ENCODE peak calls at places on chromosomes 5 and 9, in eight cellular contexts. O, V, Y, Z, G, U, K and W are unnamed samples.

GRCh38 chr9:130362691-130363090 is 82.1 kb upstream of the ASS1 start:
- DNase-seq in O (no peak), V (no peak), Y (no peak), Z (no peak), G (no peak), U (no peak), K (no peak), W (no peak)

GRCh38 chr5:60036539-60036938 is 143.0 kb upstream of the PDE4D start:
- DNase-seq in O (no peak), V (no peak), Y (no peak), Z (no peak), G (no peak), U (no peak), K (no peak), W (no peak)

GRCh38 chr5:57501414-57502321 is 19.1 kb upstream of the ACTBL2 start:
- DNase-seq in O (no peak), V (no peak), Y (no peak), Z (no peak), G (no peak), U (no peak), K (no peak), W (no peak)

GRCh38 chr9:93601666-93602065 is 25.3 kb downstream of the PHF2 start:
- DNase-seq in O (no peak), V (no peak), Y (no peak), Z (no peak), G (no peak), U (no peak), K (no peak), W (no peak)

GRCh38 chr5:56481147-56481997 is 248.2 kb upstream of the ANKRD55 start:
- DNase-seq in O (peak), V (no peak), Y (no peak), Z (peak), G (peak), U (no peak), K (no peak), W (peak)

GRCh38 chr9:72467766-72468738 is 53.4 kb upstream of the TMC1 start:
- DNase-seq in O (no peak), V (no peak), Y (no peak), Z (no peak), G (no peak), U (no peak), K (peak), W (no peak)

GRCh38 chr9:116149844-116150243 is 3.7 kb upstream of the PAPPA start:
- DNase-seq in O (no peak), V (no peak), Y (peak), Z (no peak), G (no peak), U (peak), K (peak), W (no peak)

GRCh38 chr5:56123531-56124243 is 109.4 kb downstream of the ANKRD55 start:
- DNase-seq in O (no peak), V (no peak), Y (peak), Z (peak), G (peak), U (no peak), K (peak), W (peak)

GRCh38 chr5:56152437-56152836 is 80.7 kb downstream of the ANKRD55 start:
- DNase-seq in O (no peak), V (no peak), Y (no peak), Z (no peak), G (no peak), U (no peak), K (no peak), W (no peak)

GRCh38 chr5:157143127-157143959 is 678 bp upstream of the MED7 start:
- DNase-seq in O (peak), V (peak), Y (no peak), Z (peak), G (peak), U (no peak), K (peak), W (peak)

GRCh38 chr9:103681435-103681834 is 412.7 kb upstream of the SMC2 start:
- DNase-seq in O (no peak), V (no peak), Y (no peak), Z (no peak), G (no peak), U (no peak), K (no peak), W (no peak)

GRCh38 chr9:8401961-8402701 is 602.6 kb upstream of the DMAC1 start:
- DNase-seq in O (no peak), V (no peak), Y (no peak), Z (no peak), G (no peak), U (no peak), K (no peak), W (no peak)

GRCh38 chr5:149799965-149800516 is 69.9 kb downstream of the PPARGC1B start:
- DNase-seq in O (no peak), V (no peak), Y (no peak), Z (no peak), G (no peak), U (no peak), K (peak), W (no peak)

GRCh38 chr9:131613346-131613745 is 68.0 kb downstream of the PRRT1B start:
- DNase-seq in O (no peak), V (no peak), Y (no peak), Z (no peak), G (no peak), U (no peak), K (no peak), W (no peak)
- TF ChIP-seq POLR2A in O (no peak), V (no peak), Y (no peak), Z (no peak), G (no peak), U (no peak), K (no peak), W (no peak)

GRCh38 chr9:90645721-90646120 is 3.1 kb upstream of the DIRAS2 start:
- DNase-seq in O (no peak), V (no peak), Y (no peak), Z (no peak), G (no peak), U (no peak), K (no peak), W (no peak)

GRCh38 chr9:90647843-90648242 is 5.2 kb upstream of the DIRAS2 start:
- DNase-seq in O (no peak), V (no peak), Y (no peak), Z (no peak), G (no peak), U (no peak), K (no peak), W (no peak)

GRCh38 chr9:90641868-90642558 is 611 bp downstream of the DIRAS2 start:
- DNase-seq in O (no peak), V (no peak), Y (no peak), Z (no peak), G (no peak), U (no peak), K (no peak), W (no peak)

GRCh38 chr9:90641090-90641489 is 1.5 kb downstream of the DIRAS2 start:
- DNase-seq in O (no peak), V (no peak), Y (no peak), Z (no peak), G (no peak), U (no peak), K (no peak), W (no peak)

GRCh38 chr9:90642570-90643539 is at the start of gene DIRAS2:
- DNase-seq in O (peak), V (peak), Y (peak), Z (peak), G (no peak), U (no peak), K (no peak), W (peak)
- TF ChIP-seq POLR2AphosphoS5 in O (peak), V (no peak), Y (no peak), Z (no peak), G (no peak), U (no peak), K (no peak), W (no peak)

DNA sequence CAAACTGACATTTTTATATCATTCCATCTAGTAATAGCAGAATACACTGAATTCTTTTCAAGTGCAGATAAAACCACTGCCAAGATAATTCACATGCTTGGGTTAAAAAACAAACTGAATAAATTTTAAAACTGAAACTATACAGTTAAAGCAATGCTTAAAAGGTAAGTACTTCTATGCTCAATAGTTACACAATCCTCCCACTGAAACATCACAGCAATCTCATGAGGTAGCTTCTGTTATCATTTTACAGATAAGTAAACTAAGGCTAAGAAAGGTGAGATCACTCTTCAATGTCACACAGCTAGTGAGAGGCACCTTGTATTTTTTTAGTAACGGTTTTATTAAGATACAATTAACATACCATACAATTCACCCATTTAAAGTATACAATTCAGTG is 13.4 kb upstream of the GOLGA1 start:
- DNase-seq in O (no peak), V (no peak), Y (no peak), Z (no peak), G (no peak), U (no peak), K (no peak), W (no peak)
- TF ChIP-seq POLR2A in O (no peak), V (no peak), Y (no peak), Z (no peak), G (no peak), U (no peak), K (no peak), W (no peak)

DNA sequence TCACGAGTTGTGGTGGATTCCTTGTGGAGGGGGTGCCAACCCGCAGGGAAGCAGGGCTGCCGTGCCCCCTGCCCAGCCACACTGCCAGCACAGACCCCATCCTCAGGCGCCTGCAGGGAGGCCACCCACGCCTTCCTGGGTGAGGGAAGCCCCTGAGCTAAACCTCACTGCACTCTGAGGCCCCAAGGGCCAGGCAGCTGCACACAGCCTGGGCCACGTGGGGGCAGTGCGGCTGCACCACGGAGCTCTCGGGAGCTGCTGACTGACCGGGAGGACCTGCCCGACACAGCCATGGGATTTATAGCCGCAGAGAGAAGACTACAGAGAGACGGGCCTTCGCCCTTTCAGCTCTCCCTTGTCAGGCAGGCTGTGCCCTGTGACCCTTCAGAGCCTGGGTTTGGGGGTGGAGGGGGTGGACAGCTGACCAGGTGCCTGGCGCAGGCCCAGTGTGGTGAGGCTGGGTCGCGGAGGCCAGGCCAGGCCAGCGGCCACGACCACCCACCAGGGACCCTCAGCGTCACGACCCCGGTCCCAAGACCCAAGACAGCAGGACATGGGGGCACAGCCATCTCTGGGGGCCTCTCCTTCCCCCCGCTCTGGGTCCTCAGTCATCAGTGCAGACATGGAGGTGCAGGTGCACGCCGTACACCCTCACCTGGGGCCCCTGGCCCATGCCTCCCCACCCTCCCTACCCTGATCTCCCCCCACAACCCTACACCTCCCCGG is 4.3 kb upstream of the AHRR start:
- DNase-seq in O (no peak), V (no peak), Y (peak), Z (no peak), G (no peak), U (peak), K (peak), W (no peak)
- TF ChIP-seq POLR2AphosphoS5 in O (no peak), V (no peak), Y (no peak), Z (no peak), G (no peak), U (no peak), K (no peak), W (peak)

GRCh38 chr9:19988281-19988680 is 199.4 kb upstream of the SLC24A2 start:
- DNase-seq in O (no peak), V (no peak), Y (no peak), Z (no peak), G (no peak), U (no peak), K (no peak), W (no peak)
- TF ChIP-seq POLR2A in O (no peak), V (no peak), Y (no peak), Z (no peak), G (no peak), U (no peak), K (no peak), W (no peak)

GRCh38 chr5:171493646-171494393 is 74.4 kb downstream of the FGF18 start:
- DNase-seq in O (no peak), V (no peak), Y (no peak), Z (no peak), G (no peak), U (no peak), K (no peak), W (no peak)

GRCh38 chr5:171496431-171496830 is 77.0 kb downstream of the FGF18 start:
- DNase-seq in O (no peak), V (no peak), Y (no peak), Z (no peak), G (no peak), U (no peak), K (no peak), W (no peak)

GRCh38 chr5:171492781-171493180 is 73.3 kb downstream of the FGF18 start:
- DNase-seq in O (no peak), V (no peak), Y (peak), Z (no peak), G (no peak), U (no peak), K (peak), W (no peak)

GRCh38 chr5:171495122-171495700 is 75.8 kb downstream of the FGF18 start:
- DNase-seq in O (no peak), V (no peak), Y (peak), Z (no peak), G (no peak), U (no peak), K (peak), W (no peak)

GRCh38 chr5:171494452-171495121 is 75.1 kb downstream of the FGF18 start:
- DNase-seq in O (no peak), V (peak), Y (peak), Z (peak), G (peak), U (no peak), K (peak), W (no peak)
- TF ChIP-seq POLR2AphosphoS5 in O (no peak), V (peak), Y (no peak), Z (no peak), G (no peak), U (no peak), K (no peak), W (peak)

DNA sequence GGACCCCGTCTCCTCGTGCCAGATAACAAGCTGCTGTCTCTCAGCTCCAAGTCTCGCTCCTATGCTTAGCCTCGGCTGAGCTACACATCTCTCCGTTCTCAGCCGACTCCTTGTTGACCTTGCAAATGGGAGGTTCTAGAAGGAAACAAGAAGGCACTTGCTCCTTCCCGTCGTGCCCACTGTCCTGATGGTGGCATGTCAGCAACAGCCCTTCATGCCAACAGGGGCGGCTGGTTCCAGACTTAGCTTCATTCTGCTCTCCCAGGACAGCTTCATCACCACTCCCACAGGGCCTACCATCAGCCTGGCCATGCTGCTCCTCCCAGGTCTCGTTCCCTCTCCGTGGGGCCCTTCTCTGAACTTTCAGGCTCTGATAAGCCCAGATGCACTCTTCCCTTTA is 13.0 kb upstream of the RASGEF1C start:
- DNase-seq in O (no peak), V (no peak), Y (no peak), Z (no peak), G (no peak), U (no peak), K (no peak), W (peak)
- TF ChIP-seq POLR2A in O (no peak), V (no peak), Y (no peak), Z (no peak), G (no peak), U (no peak), K (no peak), W (no peak)

GRCh38 chr5:124651663-124652513 is 94.6 kb downstream of the ZNF608 start:
- DNase-seq in O (peak), V (peak), Y (no peak), Z (peak), G (peak), U (peak), K (peak), W (peak)
- TF ChIP-seq POLR2AphosphoS5 in O (peak), V (peak), Y (no peak), Z (peak), G (peak), U (no peak), K (peak), W (peak)

DNA sequence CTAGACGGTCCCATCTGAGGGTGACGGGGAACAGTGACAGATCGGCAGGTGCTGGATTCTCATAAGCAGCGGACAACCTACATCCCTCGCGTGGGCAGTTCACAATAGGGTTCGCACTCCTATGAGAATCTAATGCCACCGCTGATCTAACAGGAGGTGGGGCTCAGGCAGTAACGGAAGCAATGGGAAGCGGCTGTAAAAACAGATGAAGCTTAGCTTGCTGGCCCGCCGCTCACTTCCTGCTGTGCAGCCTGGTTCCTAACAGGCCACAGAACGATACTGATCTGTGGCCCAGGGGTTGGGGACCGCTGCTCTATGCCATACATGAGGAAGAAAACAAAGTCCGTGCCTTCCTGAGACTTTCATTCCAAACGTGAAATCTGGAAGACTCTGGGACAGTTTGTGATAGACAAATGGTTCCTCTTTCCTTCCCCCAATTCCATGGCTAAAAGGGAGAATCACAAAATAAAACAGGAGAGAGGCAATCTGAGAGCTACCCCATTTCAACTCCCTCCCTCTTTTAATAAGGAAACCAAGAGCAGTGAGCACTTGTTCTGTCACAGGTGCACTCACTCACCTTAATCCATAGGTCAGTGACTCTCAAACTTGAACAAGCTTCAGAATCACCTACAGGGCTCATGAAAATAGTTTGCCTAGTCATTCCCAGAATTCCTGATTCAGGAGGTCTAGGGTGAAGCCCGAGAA is 12.1 kb downstream of the PDCL start:
- DNase-seq in O (no peak), V (peak), Y (no peak), Z (peak), G (no peak), U (no peak), K (no peak), W (peak)
- TF ChIP-seq POLR2A in O (no peak), V (no peak), Y (no peak), Z (no peak), G (no peak), U (no peak), K (no peak), W (no peak)

DNA sequence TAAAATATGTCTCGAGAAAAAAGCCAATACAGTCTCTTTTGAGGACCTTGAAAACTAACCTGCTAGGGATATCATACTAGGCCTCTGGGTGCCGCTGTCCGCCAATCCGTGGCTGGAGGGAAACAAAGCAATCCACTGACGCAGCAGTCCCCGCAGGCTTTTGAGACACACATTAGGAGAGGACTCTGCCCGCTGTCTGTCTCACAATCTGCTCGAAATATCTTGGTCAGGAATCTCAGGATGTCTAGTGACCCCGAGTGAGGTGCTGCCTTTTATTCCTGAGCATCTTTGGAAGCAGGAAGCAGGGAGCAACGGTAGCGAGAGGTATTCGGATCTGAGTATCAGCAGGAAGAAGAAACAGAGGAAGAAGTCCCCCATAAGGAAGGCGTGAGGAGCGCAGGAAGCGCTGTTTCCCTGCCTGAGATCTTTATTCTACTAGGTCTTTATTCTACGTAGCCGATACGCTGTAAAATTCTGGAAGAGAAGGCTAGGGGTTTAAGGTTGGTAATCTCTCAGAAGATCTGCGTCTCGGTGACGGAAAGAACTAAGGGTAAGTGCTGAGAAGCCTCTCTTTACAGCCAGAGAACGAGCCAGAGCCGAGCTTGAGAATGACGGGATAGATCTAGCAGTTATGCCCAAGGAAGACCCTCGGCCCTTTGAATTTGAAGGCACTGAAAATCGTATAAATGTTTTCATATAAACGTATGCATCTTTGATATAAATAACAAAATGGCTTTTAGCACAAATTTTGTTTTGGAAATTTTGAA is 4.0 kb upstream of the PCDHGA1 start:
- DNase-seq in O (no peak), V (no peak), Y (no peak), Z (peak), G (peak), U (no peak), K (peak), W (peak)
- TF ChIP-seq POLR2AphosphoS5 in O (no peak), V (no peak), Y (no peak), Z (no peak), G (peak), U (no peak), K (peak), W (no peak)